ENCODE peak calls at places on chromosomes 5 and 9, in eight cellular contexts. One of them, this sample, is unnamed.
A peak's percentile ranks its signal among the peaks of the same experiment; 100 is the strongest.

GRCh38 chr9:88593537-88594185 is 58.7 kb downstream of the NXNL2 start:
- DNase-seq in pancreas: peak; percentile 56
- DNase-seq in HL-60: peak; percentile 52
- DNase-seq in brain microvascular endothelial cell: peak; percentile 65
- DNase-seq in AG09319: no peak
- DNase-seq in GM12878: peak; percentile 20
- DNase-seq in CD4-positive, alpha-beta T cell: no peak
- DNase-seq in CD8-positive, alpha-beta T cell: peak; percentile 38
- DNase-seq in this sample: peak; percentile 19

GRCh38 chr9:123251324-123251723 is 17.1 kb downstream of the STRBP start:
- DNase-seq in GM12878: no peak
- DNase-seq in CD8-positive, alpha-beta T cell: no peak
- DNase-seq in pancreas: no peak
- DNase-seq in HL-60: no peak
- DNase-seq in CD4-positive, alpha-beta T cell: no peak
- DNase-seq in AG09319: no peak
- DNase-seq in brain microvascular endothelial cell: no peak
- DNase-seq in this sample: no peak

GRCh38 chr5:88438006-88438405 is 169.4 kb upstream of the TMEM161B start:
- DNase-seq in HL-60: no peak
- DNase-seq in pancreas: no peak
- DNase-seq in CD8-positive, alpha-beta T cell: no peak
- DNase-seq in brain microvascular endothelial cell: peak; percentile 6
- DNase-seq in AG09319: no peak
- DNase-seq in GM12878: no peak
- DNase-seq in CD4-positive, alpha-beta T cell: no peak
- DNase-seq in this sample: no peak

GRCh38 chr9:5652810-5653209 is 23.9 kb downstream of the RIC1 start:
- DNase-seq in pancreas: no peak
- DNase-seq in brain microvascular endothelial cell: no peak
- DNase-seq in CD4-positive, alpha-beta T cell: no peak
- DNase-seq in GM12878: no peak
- DNase-seq in HL-60: no peak
- DNase-seq in CD8-positive, alpha-beta T cell: no peak
- DNase-seq in AG09319: no peak
- DNase-seq in this sample: no peak

GRCh38 chr5:59193616-59194319 is 610.9 kb downstream of the RAB3C start:
- DNase-seq in CD8-positive, alpha-beta T cell: no peak
- DNase-seq in GM12878: no peak
- DNase-seq in CD4-positive, alpha-beta T cell: no peak
- DNase-seq in brain microvascular endothelial cell: peak; percentile 99
- DNase-seq in HL-60: peak; percentile 1
- DNase-seq in AG09319: no peak
- DNase-seq in pancreas: no peak
- DNase-seq in this sample: peak; percentile 100

GRCh38 chr9:113886003-113886324 is 9.9 kb downstream of the ZNF618 start:
- DNase-seq in pancreas: no peak
- DNase-seq in AG09319: no peak
- DNase-seq in CD8-positive, alpha-beta T cell: no peak
- DNase-seq in brain microvascular endothelial cell: no peak
- DNase-seq in GM12878: no peak
- DNase-seq in CD4-positive, alpha-beta T cell: no peak
- DNase-seq in HL-60: no peak
- DNase-seq in this sample: no peak

GRCh38 chr5:33423018-33423630 is 17.6 kb upstream of the TARS1 start:
- DNase-seq in CD4-positive, alpha-beta T cell: no peak
- DNase-seq in AG09319: no peak
- DNase-seq in CD8-positive, alpha-beta T cell: no peak
- DNase-seq in GM12878: no peak
- DNase-seq in HL-60: no peak
- DNase-seq in brain microvascular endothelial cell: no peak
- DNase-seq in pancreas: no peak
- DNase-seq in this sample: no peak

GRCh38 chr5:95519151-95519550 is 35.6 kb downstream of the SKIC3 start:
- DNase-seq in CD4-positive, alpha-beta T cell: no peak
- DNase-seq in CD8-positive, alpha-beta T cell: no peak
- DNase-seq in brain microvascular endothelial cell: no peak
- DNase-seq in pancreas: no peak
- DNase-seq in HL-60: no peak
- DNase-seq in GM12878: no peak
- DNase-seq in AG09319: no peak
- DNase-seq in this sample: no peak

GRCh38 chr5:160787247-160787646 is 64.8 kb downstream of the ATP10B start:
- DNase-seq in pancreas: peak; percentile 62
- DNase-seq in CD8-positive, alpha-beta T cell: no peak
- DNase-seq in HL-60: peak; percentile 21
- DNase-seq in brain microvascular endothelial cell: no peak
- DNase-seq in CD4-positive, alpha-beta T cell: no peak
- DNase-seq in AG09319: no peak
- DNase-seq in GM12878: peak; percentile 17
- DNase-seq in this sample: no peak

GRCh38 chr5:74424162-74424868 is 216.2 kb downstream of the ENC1 start:
- DNase-seq in pancreas: peak; percentile 49
- DNase-seq in AG09319: no peak
- DNase-seq in HL-60: no peak
- DNase-seq in CD8-positive, alpha-beta T cell: no peak
- DNase-seq in brain microvascular endothelial cell: no peak
- DNase-seq in CD4-positive, alpha-beta T cell: no peak
- DNase-seq in GM12878: no peak
- DNase-seq in this sample: peak; percentile 73

GRCh38 chr9:30197954-30198353 is 2186.5 kb upstream of the ACO1 start:
- DNase-seq in HL-60: no peak
- DNase-seq in CD8-positive, alpha-beta T cell: no peak
- DNase-seq in AG09319: no peak
- DNase-seq in CD4-positive, alpha-beta T cell: no peak
- DNase-seq in GM12878: no peak
- DNase-seq in brain microvascular endothelial cell: no peak
- DNase-seq in pancreas: no peak
- DNase-seq in this sample: peak; percentile 3

GRCh38 chr9:127084071-127085039 is 38.1 kb downstream of the ANGPTL2 start:
- DNase-seq in GM12878: no peak
- DNase-seq in brain microvascular endothelial cell: no peak
- DNase-seq in CD8-positive, alpha-beta T cell: no peak
- DNase-seq in pancreas: no peak
- DNase-seq in AG09319: no peak
- DNase-seq in HL-60: no peak
- DNase-seq in CD4-positive, alpha-beta T cell: no peak
- DNase-seq in this sample: no peak

GRCh38 chr9:93810028-93810971 is 144.9 kb downstream of the BARX1 start:
- DNase-seq in HL-60: no peak
- DNase-seq in CD8-positive, alpha-beta T cell: no peak
- DNase-seq in pancreas: no peak
- DNase-seq in AG09319: no peak
- DNase-seq in GM12878: no peak
- DNase-seq in brain microvascular endothelial cell: no peak
- DNase-seq in CD4-positive, alpha-beta T cell: peak; percentile 19
- DNase-seq in this sample: no peak

GRCh38 chr9:88559661-88560060 is 24.7 kb downstream of the NXNL2 start:
- DNase-seq in HL-60: no peak
- DNase-seq in brain microvascular endothelial cell: no peak
- DNase-seq in CD4-positive, alpha-beta T cell: no peak
- DNase-seq in GM12878: no peak
- DNase-seq in AG09319: no peak
- DNase-seq in pancreas: no peak
- DNase-seq in CD8-positive, alpha-beta T cell: no peak
- DNase-seq in this sample: no peak

GRCh38 chr9:17739022-17739421 is 160.2 kb downstream of the SH3GL2 start:
- DNase-seq in CD4-positive, alpha-beta T cell: no peak
- DNase-seq in GM12878: no peak
- DNase-seq in CD8-positive, alpha-beta T cell: no peak
- DNase-seq in AG09319: no peak
- DNase-seq in pancreas: no peak
- DNase-seq in HL-60: no peak
- DNase-seq in brain microvascular endothelial cell: no peak
- DNase-seq in this sample: no peak

GRCh38 chr9:17744786-17745185 is 165.9 kb downstream of the SH3GL2 start:
- DNase-seq in CD8-positive, alpha-beta T cell: no peak
- DNase-seq in HL-60: no peak
- DNase-seq in brain microvascular endothelial cell: no peak
- DNase-seq in GM12878: no peak
- DNase-seq in pancreas: no peak
- DNase-seq in CD4-positive, alpha-beta T cell: no peak
- DNase-seq in AG09319: no peak
- DNase-seq in this sample: no peak

DNA sequence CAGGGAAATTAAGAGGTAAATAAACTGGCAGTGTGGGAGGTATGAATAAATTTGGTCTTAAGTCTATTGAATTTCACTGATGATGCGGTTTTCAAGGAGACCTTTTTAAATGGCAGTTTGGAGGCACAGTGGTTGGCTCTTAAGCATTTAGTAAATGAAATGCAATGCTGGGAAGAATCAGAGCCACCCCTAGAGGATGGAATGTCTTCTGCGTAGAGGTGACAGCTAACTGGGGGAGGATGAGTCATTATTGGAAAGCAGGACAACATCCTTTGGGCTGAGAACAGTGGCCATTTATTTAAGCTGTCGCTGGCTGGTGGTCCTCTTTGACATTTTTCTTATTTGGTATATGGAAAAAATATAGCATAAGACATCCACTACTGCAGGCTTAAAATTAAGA is 163.2 kb downstream of the SH3GL2 start:
- DNase-seq in GM12878: no peak
- DNase-seq in pancreas: no peak
- DNase-seq in brain microvascular endothelial cell: no peak
- DNase-seq in CD4-positive, alpha-beta T cell: no peak
- DNase-seq in HL-60: no peak
- DNase-seq in AG09319: no peak
- DNase-seq in CD8-positive, alpha-beta T cell: no peak
- DNase-seq in this sample: no peak
- TF ChIP-seq CTCF in GM12878: no peak
- TF ChIP-seq CTCF in pancreas: no peak
- TF ChIP-seq CTCF in brain microvascular endothelial cell: peak; percentile 30
- TF ChIP-seq CTCF in CD4-positive, alpha-beta T cell: no peak
- TF ChIP-seq CTCF in HL-60: no peak
- TF ChIP-seq CTCF in AG09319: no peak
- TF ChIP-seq CTCF in CD8-positive, alpha-beta T cell: no peak
- TF ChIP-seq CTCF in this sample: peak; percentile 18

DNA sequence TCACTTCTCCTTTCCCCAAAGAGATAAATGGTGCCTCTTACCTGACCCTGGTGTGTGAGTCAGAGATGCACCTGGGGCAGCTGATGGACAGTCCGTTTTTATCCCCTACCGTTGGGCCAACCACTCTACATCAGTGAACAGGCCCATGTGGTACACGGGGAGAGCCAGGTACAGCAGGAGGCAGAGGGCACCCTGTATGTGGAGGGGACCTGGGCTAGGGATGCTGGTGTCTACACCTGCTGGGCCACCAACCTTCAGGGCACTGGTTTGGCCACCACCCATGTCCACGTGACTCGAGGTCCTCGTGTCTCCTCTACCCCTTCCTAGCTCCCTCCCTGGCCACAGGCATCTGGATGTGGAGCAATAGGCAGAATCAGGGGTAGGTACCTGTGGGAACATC is 22.7 kb upstream of the ANXA6 start:
- DNase-seq in CD8-positive, alpha-beta T cell: no peak
- DNase-seq in AG09319: no peak
- DNase-seq in GM12878: no peak
- DNase-seq in brain microvascular endothelial cell: no peak
- DNase-seq in pancreas: no peak
- DNase-seq in HL-60: no peak
- DNase-seq in CD4-positive, alpha-beta T cell: no peak
- DNase-seq in this sample: no peak
- TF ChIP-seq CTCF in CD8-positive, alpha-beta T cell: no peak
- TF ChIP-seq CTCF in AG09319: no peak
- TF ChIP-seq CTCF in GM12878: no peak
- TF ChIP-seq CTCF in brain microvascular endothelial cell: no peak
- TF ChIP-seq CTCF in pancreas: no peak
- TF ChIP-seq CTCF in HL-60: no peak
- TF ChIP-seq CTCF in CD4-positive, alpha-beta T cell: no peak
- TF ChIP-seq CTCF in this sample: no peak

GRCh38 chr5:31827862-31828261 is 188.9 kb downstream of the PDZD2 start:
- DNase-seq in CD4-positive, alpha-beta T cell: no peak
- DNase-seq in HL-60: no peak
- DNase-seq in CD8-positive, alpha-beta T cell: no peak
- DNase-seq in brain microvascular endothelial cell: no peak
- DNase-seq in pancreas: no peak
- DNase-seq in GM12878: no peak
- DNase-seq in AG09319: no peak
- DNase-seq in this sample: peak; percentile 77

GRCh38 chr5:31824886-31825774 is 186.2 kb downstream of the PDZD2 start:
- DNase-seq in CD4-positive, alpha-beta T cell: no peak
- DNase-seq in pancreas: peak; percentile 55
- DNase-seq in AG09319: peak; percentile 15
- DNase-seq in CD8-positive, alpha-beta T cell: no peak
- DNase-seq in HL-60: peak; percentile 45
- DNase-seq in brain microvascular endothelial cell: peak; percentile 61
- DNase-seq in GM12878: no peak
- DNase-seq in this sample: peak; percentile 62

GRCh38 chr5:31819926-31820516 is 181.1 kb downstream of the PDZD2 start:
- DNase-seq in HL-60: no peak
- DNase-seq in AG09319: no peak
- DNase-seq in GM12878: no peak
- DNase-seq in pancreas: no peak
- DNase-seq in brain microvascular endothelial cell: no peak
- DNase-seq in CD4-positive, alpha-beta T cell: no peak
- DNase-seq in CD8-positive, alpha-beta T cell: no peak
- DNase-seq in this sample: no peak

GRCh38 chr5:31825775-31826068 is 186.8 kb downstream of the PDZD2 start:
- DNase-seq in brain microvascular endothelial cell: no peak
- DNase-seq in CD8-positive, alpha-beta T cell: no peak
- DNase-seq in CD4-positive, alpha-beta T cell: no peak
- DNase-seq in pancreas: no peak
- DNase-seq in AG09319: no peak
- DNase-seq in HL-60: no peak
- DNase-seq in GM12878: peak; percentile 8
- DNase-seq in this sample: no peak

DNA sequence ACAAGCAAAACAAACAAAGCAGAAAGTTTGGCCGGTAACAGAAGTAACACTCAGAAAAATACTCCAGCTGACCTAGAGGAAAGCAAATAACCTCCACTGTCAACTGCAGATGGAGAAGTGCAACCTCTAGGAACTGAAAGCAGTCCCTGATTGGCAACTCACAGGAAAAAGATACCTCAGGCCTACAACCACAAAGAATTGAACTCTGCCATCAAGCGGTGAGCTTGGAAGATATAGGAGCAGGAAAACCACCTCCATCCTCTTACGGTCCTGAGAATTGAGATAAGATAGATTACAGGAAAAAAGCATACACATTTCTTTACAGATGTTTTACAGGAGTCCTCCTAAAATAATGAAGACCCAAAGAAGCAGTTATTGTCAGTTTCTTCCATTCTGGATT is 184.5 kb downstream of the PDZD2 start:
- DNase-seq in pancreas: no peak
- DNase-seq in brain microvascular endothelial cell: no peak
- DNase-seq in AG09319: no peak
- DNase-seq in CD8-positive, alpha-beta T cell: no peak
- DNase-seq in CD4-positive, alpha-beta T cell: no peak
- DNase-seq in GM12878: no peak
- DNase-seq in HL-60: no peak
- DNase-seq in this sample: no peak
- TF ChIP-seq CTCF in pancreas: no peak
- TF ChIP-seq CTCF in brain microvascular endothelial cell: peak; percentile 10
- TF ChIP-seq CTCF in AG09319: no peak
- TF ChIP-seq CTCF in CD8-positive, alpha-beta T cell: no peak
- TF ChIP-seq CTCF in CD4-positive, alpha-beta T cell: no peak
- TF ChIP-seq CTCF in GM12878: no peak
- TF ChIP-seq CTCF in HL-60: no peak
- TF ChIP-seq CTCF in this sample: no peak

DNA sequence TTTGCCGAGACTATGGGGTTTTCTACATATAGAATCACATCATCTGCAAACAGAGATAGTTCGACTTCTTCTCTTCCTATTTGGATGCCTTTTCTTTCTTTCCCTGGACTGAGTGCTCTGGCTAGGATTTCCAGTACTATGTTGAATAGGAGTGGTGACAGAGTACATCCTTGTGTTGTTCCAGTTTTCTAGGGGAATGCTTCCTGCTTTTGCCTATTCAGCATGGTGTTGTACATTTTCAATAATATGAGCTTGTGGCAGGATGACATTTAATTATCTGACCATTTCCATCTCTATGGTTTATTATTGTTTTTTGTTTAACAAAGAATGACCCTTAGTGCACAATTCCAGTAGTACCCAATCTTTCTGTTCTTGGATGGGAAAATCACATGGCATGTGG is 135.7 kb upstream of the SLC12A2 start:
- DNase-seq in CD8-positive, alpha-beta T cell: no peak
- DNase-seq in pancreas: no peak
- DNase-seq in CD4-positive, alpha-beta T cell: no peak
- DNase-seq in HL-60: no peak
- DNase-seq in brain microvascular endothelial cell: no peak
- DNase-seq in AG09319: no peak
- DNase-seq in GM12878: no peak
- DNase-seq in this sample: no peak
- TF ChIP-seq CTCF in CD8-positive, alpha-beta T cell: no peak
- TF ChIP-seq CTCF in pancreas: no peak
- TF ChIP-seq CTCF in CD4-positive, alpha-beta T cell: no peak
- TF ChIP-seq CTCF in HL-60: no peak
- TF ChIP-seq CTCF in brain microvascular endothelial cell: no peak
- TF ChIP-seq CTCF in AG09319: no peak
- TF ChIP-seq CTCF in GM12878: no peak
- TF ChIP-seq CTCF in this sample: no peak

This sample was measured in foreskin keratinocyte.